ENCODE peak calls at places on chromosomes 12 and 14, in eight cellular contexts. One of them, this sample, is unnamed.

GRCh38 chr14:64026600-64026999 is 173.8 kb downstream of the SYNE2 start:
- DNase-seq in breast epithelium: no peak
- DNase-seq in SK-N-SH: no peak
- DNase-seq in HL-60: no peak
- DNase-seq in sigmoid colon: no peak
- DNase-seq in upper lobe of left lung: no peak
- DNase-seq in GM23338: no peak
- DNase-seq in endothelial cell of umbilical vein: no peak
- DNase-seq in this sample: no peak

GRCh38 chr12:96403870-96404269 is 3.6 kb upstream of the CDK17 start:
- DNase-seq in upper lobe of left lung: no peak
- DNase-seq in GM23338: peak
- DNase-seq in HL-60: no peak
- DNase-seq in sigmoid colon: no peak
- DNase-seq in breast epithelium: no peak
- DNase-seq in SK-N-SH: no peak
- DNase-seq in endothelial cell of umbilical vein: no peak
- DNase-seq in this sample: no peak

GRCh38 chr12:56040151-56040550 is 1.6 kb upstream of the RPS26 start:
- DNase-seq in GM23338: no peak
- DNase-seq in endothelial cell of umbilical vein: no peak
- DNase-seq in sigmoid colon: no peak
- DNase-seq in upper lobe of left lung: no peak
- DNase-seq in SK-N-SH: no peak
- DNase-seq in HL-60: no peak
- DNase-seq in breast epithelium: no peak
- DNase-seq in this sample: no peak

GRCh38 chr12:68286396-68286795 is 33.0 kb upstream of the IL22 start:
- DNase-seq in upper lobe of left lung: no peak
- DNase-seq in breast epithelium: no peak
- DNase-seq in endothelial cell of umbilical vein: no peak
- DNase-seq in sigmoid colon: no peak
- DNase-seq in HL-60: no peak
- DNase-seq in SK-N-SH: no peak
- DNase-seq in GM23338: no peak
- DNase-seq in this sample: no peak

GRCh38 chr12:100058482-100059029 is 73.8 kb upstream of the ANKS1B start:
- DNase-seq in HL-60: no peak
- DNase-seq in upper lobe of left lung: no peak
- DNase-seq in GM23338: no peak
- DNase-seq in breast epithelium: no peak
- DNase-seq in SK-N-SH: peak
- DNase-seq in endothelial cell of umbilical vein: peak
- DNase-seq in sigmoid colon: no peak
- DNase-seq in this sample: no peak

GRCh38 chr14:104979758-104980591 is 1.8 kb upstream of the AHNAK2 start:
- DNase-seq in SK-N-SH: peak
- DNase-seq in sigmoid colon: peak
- DNase-seq in HL-60: no peak
- DNase-seq in upper lobe of left lung: peak
- DNase-seq in GM23338: no peak
- DNase-seq in breast epithelium: peak
- DNase-seq in endothelial cell of umbilical vein: peak
- DNase-seq in this sample: peak

GRCh38 chr14:56036353-56036752 is 81.9 kb upstream of the PELI2 start:
- DNase-seq in HL-60: no peak
- DNase-seq in GM23338: peak
- DNase-seq in upper lobe of left lung: no peak
- DNase-seq in breast epithelium: no peak
- DNase-seq in sigmoid colon: no peak
- DNase-seq in endothelial cell of umbilical vein: no peak
- DNase-seq in SK-N-SH: no peak
- DNase-seq in this sample: no peak

GRCh38 chr12:54021432-54022013 is 6.7 kb upstream of the HOXC6 start:
- DNase-seq in SK-N-SH: no peak
- DNase-seq in breast epithelium: peak
- DNase-seq in upper lobe of left lung: peak
- DNase-seq in HL-60: no peak
- DNase-seq in GM23338: peak
- DNase-seq in sigmoid colon: no peak
- DNase-seq in endothelial cell of umbilical vein: no peak
- DNase-seq in this sample: no peak

GRCh38 chr12:67645571-67645970 is 3.0 kb upstream of the DYRK2 start:
- DNase-seq in upper lobe of left lung: no peak
- DNase-seq in GM23338: no peak
- DNase-seq in HL-60: no peak
- DNase-seq in SK-N-SH: no peak
- DNase-seq in breast epithelium: no peak
- DNase-seq in endothelial cell of umbilical vein: no peak
- DNase-seq in sigmoid colon: no peak
- DNase-seq in this sample: no peak

GRCh38 chr12:114902665-114903393 is 218.9 kb upstream of the TBX3 start:
- DNase-seq in HL-60: no peak
- DNase-seq in endothelial cell of umbilical vein: no peak
- DNase-seq in SK-N-SH: no peak
- DNase-seq in GM23338: no peak
- DNase-seq in breast epithelium: no peak
- DNase-seq in upper lobe of left lung: no peak
- DNase-seq in sigmoid colon: no peak
- DNase-seq in this sample: no peak

GRCh38 chr14:79161576-79161975 is 991.4 kb downstream of the NRXN3 start:
- DNase-seq in endothelial cell of umbilical vein: peak
- DNase-seq in GM23338: peak
- DNase-seq in breast epithelium: no peak
- DNase-seq in HL-60: no peak
- DNase-seq in sigmoid colon: no peak
- DNase-seq in upper lobe of left lung: no peak
- DNase-seq in SK-N-SH: no peak
- DNase-seq in this sample: no peak

GRCh38 chr12:67968316-67968715 is 20.9 kb upstream of the IFNG-AS1 start:
- DNase-seq in HL-60: no peak
- DNase-seq in upper lobe of left lung: no peak
- DNase-seq in endothelial cell of umbilical vein: no peak
- DNase-seq in breast epithelium: no peak
- DNase-seq in GM23338: no peak
- DNase-seq in sigmoid colon: no peak
- DNase-seq in SK-N-SH: no peak
- DNase-seq in this sample: no peak

GRCh38 chr14:74913986-74914573 is 9.0 kb downstream of the RPS6KL1 start:
- DNase-seq in HL-60: peak
- DNase-seq in sigmoid colon: peak
- DNase-seq in upper lobe of left lung: no peak
- DNase-seq in SK-N-SH: peak
- DNase-seq in endothelial cell of umbilical vein: peak
- DNase-seq in GM23338: peak
- DNase-seq in breast epithelium: peak
- DNase-seq in this sample: peak

GRCh38 chr14:52067873-52068740 is 752 bp downstream of the NID2 start:
- DNase-seq in HL-60: no peak
- DNase-seq in upper lobe of left lung: peak
- DNase-seq in breast epithelium: no peak
- DNase-seq in sigmoid colon: peak
- DNase-seq in SK-N-SH: peak
- DNase-seq in GM23338: peak
- DNase-seq in endothelial cell of umbilical vein: peak
- DNase-seq in this sample: no peak

GRCh38 chr12:7369274-7369729 is 65.4 kb downstream of the ACSM4 start:
- DNase-seq in SK-N-SH: peak
- DNase-seq in HL-60: peak
- DNase-seq in upper lobe of left lung: peak
- DNase-seq in sigmoid colon: no peak
- DNase-seq in GM23338: no peak
- DNase-seq in breast epithelium: peak
- DNase-seq in endothelial cell of umbilical vein: no peak
- DNase-seq in this sample: no peak

GRCh38 chr12:124457287-124458219 is 109.9 kb downstream of the NCOR2 start:
- DNase-seq in GM23338: no peak
- DNase-seq in endothelial cell of umbilical vein: no peak
- DNase-seq in breast epithelium: no peak
- DNase-seq in sigmoid colon: peak
- DNase-seq in upper lobe of left lung: peak
- DNase-seq in SK-N-SH: no peak
- DNase-seq in HL-60: peak
- DNase-seq in this sample: peak

GRCh38 chr12:1531654-1532366 is 62.6 kb downstream of the FBXL14 start:
- DNase-seq in SK-N-SH: no peak
- DNase-seq in upper lobe of left lung: peak
- DNase-seq in endothelial cell of umbilical vein: no peak
- DNase-seq in sigmoid colon: no peak
- DNase-seq in HL-60: no peak
- DNase-seq in GM23338: no peak
- DNase-seq in breast epithelium: peak
- DNase-seq in this sample: no peak

GRCh38 chr12:118189761-118190181 is 53.8 kb downstream of the PEBP1 start:
- DNase-seq in upper lobe of left lung: peak
- DNase-seq in breast epithelium: no peak
- DNase-seq in GM23338: peak
- DNase-seq in sigmoid colon: peak
- DNase-seq in HL-60: no peak
- DNase-seq in SK-N-SH: peak
- DNase-seq in endothelial cell of umbilical vein: peak
- DNase-seq in this sample: no peak

GRCh38 chr12:118190266-118190665 is 54.3 kb downstream of the PEBP1 start:
- DNase-seq in breast epithelium: no peak
- DNase-seq in SK-N-SH: peak
- DNase-seq in GM23338: peak
- DNase-seq in upper lobe of left lung: no peak
- DNase-seq in endothelial cell of umbilical vein: peak
- DNase-seq in sigmoid colon: no peak
- DNase-seq in HL-60: no peak
- DNase-seq in this sample: no peak

GRCh38 chr12:118187746-118188390 is 51.9 kb downstream of the PEBP1 start:
- DNase-seq in SK-N-SH: peak
- DNase-seq in sigmoid colon: no peak
- DNase-seq in breast epithelium: no peak
- DNase-seq in HL-60: no peak
- DNase-seq in upper lobe of left lung: no peak
- DNase-seq in endothelial cell of umbilical vein: no peak
- DNase-seq in GM23338: no peak
- DNase-seq in this sample: no peak

GRCh38 chr12:118185602-118186397 is 49.9 kb downstream of the PEBP1 start:
- DNase-seq in upper lobe of left lung: no peak
- DNase-seq in HL-60: no peak
- DNase-seq in GM23338: no peak
- DNase-seq in endothelial cell of umbilical vein: no peak
- DNase-seq in breast epithelium: no peak
- DNase-seq in sigmoid colon: no peak
- DNase-seq in SK-N-SH: no peak
- DNase-seq in this sample: no peak

GRCh38 chr12:118188690-118189371 is 52.9 kb downstream of the PEBP1 start:
- DNase-seq in endothelial cell of umbilical vein: peak
- DNase-seq in breast epithelium: no peak
- DNase-seq in SK-N-SH: peak
- DNase-seq in GM23338: peak
- DNase-seq in sigmoid colon: peak
- DNase-seq in upper lobe of left lung: peak
- DNase-seq in HL-60: no peak
- DNase-seq in this sample: no peak
- TF ChIP-seq POLR2AphosphoS5 in endothelial cell of umbilical vein: no peak
- TF ChIP-seq POLR2AphosphoS5 in breast epithelium: no peak
- TF ChIP-seq POLR2AphosphoS5 in SK-N-SH: peak
- TF ChIP-seq POLR2AphosphoS5 in GM23338: no peak
- TF ChIP-seq POLR2AphosphoS5 in sigmoid colon: no peak
- TF ChIP-seq POLR2AphosphoS5 in upper lobe of left lung: no peak
- TF ChIP-seq POLR2AphosphoS5 in HL-60: no peak
- TF ChIP-seq POLR2AphosphoS5 in this sample: no peak

GRCh38 chr14:89399594-89400068 is 17.4 kb downstream of the FOXN3 start:
- DNase-seq in endothelial cell of umbilical vein: peak
- DNase-seq in sigmoid colon: peak
- DNase-seq in breast epithelium: no peak
- DNase-seq in GM23338: peak
- DNase-seq in upper lobe of left lung: no peak
- DNase-seq in HL-60: no peak
- DNase-seq in SK-N-SH: peak
- DNase-seq in this sample: no peak

GRCh38 chr14:89401241-89401640 is 15.8 kb downstream of the FOXN3 start:
- DNase-seq in breast epithelium: no peak
- DNase-seq in HL-60: no peak
- DNase-seq in upper lobe of left lung: no peak
- DNase-seq in SK-N-SH: no peak
- DNase-seq in sigmoid colon: no peak
- DNase-seq in endothelial cell of umbilical vein: no peak
- DNase-seq in GM23338: no peak
- DNase-seq in this sample: no peak

GRCh38 chr14:89399157-89399556 is 17.9 kb downstream of the FOXN3 start:
- DNase-seq in sigmoid colon: peak
- DNase-seq in endothelial cell of umbilical vein: no peak
- DNase-seq in breast epithelium: no peak
- DNase-seq in upper lobe of left lung: no peak
- DNase-seq in SK-N-SH: no peak
- DNase-seq in GM23338: no peak
- DNase-seq in HL-60: no peak
- DNase-seq in this sample: no peak

GRCh38 chr14:89401783-89402182 is 15.2 kb downstream of the FOXN3 start:
- DNase-seq in GM23338: no peak
- DNase-seq in sigmoid colon: no peak
- DNase-seq in HL-60: no peak
- DNase-seq in SK-N-SH: no peak
- DNase-seq in breast epithelium: no peak
- DNase-seq in endothelial cell of umbilical vein: no peak
- DNase-seq in upper lobe of left lung: no peak
- DNase-seq in this sample: no peak

GRCh38 chr14:89400529-89400928 is 16.5 kb downstream of the FOXN3 start:
- DNase-seq in endothelial cell of umbilical vein: no peak
- DNase-seq in sigmoid colon: no peak
- DNase-seq in upper lobe of left lung: no peak
- DNase-seq in breast epithelium: no peak
- DNase-seq in HL-60: no peak
- DNase-seq in GM23338: no peak
- DNase-seq in SK-N-SH: no peak
- DNase-seq in this sample: no peak
- TF ChIP-seq CTCF in endothelial cell of umbilical vein: no peak
- TF ChIP-seq CTCF in sigmoid colon: no peak
- TF ChIP-seq CTCF in upper lobe of left lung: no peak
- TF ChIP-seq CTCF in breast epithelium: no peak
- TF ChIP-seq CTCF in HL-60: no peak
- TF ChIP-seq CTCF in GM23338: no peak
- TF ChIP-seq CTCF in SK-N-SH: no peak
- TF ChIP-seq CTCF in this sample: no peak

DNA sequence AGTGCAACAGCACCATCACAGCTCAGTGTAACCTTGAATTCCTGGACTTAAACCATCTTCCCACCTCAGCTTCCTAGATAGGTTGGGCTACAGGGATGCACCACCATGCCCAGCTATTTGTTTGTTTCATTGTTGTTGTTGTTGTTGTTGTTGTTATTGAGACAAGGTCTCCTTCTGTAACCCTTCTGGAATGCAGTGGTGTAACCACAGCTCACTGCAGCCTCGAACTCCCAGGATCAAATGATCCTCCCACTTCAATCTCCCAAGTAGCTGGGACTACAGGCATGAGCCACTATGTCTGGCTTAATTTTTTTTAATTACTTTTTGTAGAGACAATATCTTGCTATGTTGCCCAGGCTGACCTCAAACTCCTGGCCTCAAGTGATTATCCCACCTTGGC is 1.2 kb upstream of the NEMP1 start:
- DNase-seq in sigmoid colon: no peak
- DNase-seq in HL-60: no peak
- DNase-seq in GM23338: peak
- DNase-seq in endothelial cell of umbilical vein: no peak
- DNase-seq in SK-N-SH: no peak
- DNase-seq in breast epithelium: no peak
- DNase-seq in upper lobe of left lung: no peak
- DNase-seq in this sample: no peak
- H3K27ac ChIP-seq in sigmoid colon: peak
- H3K27ac ChIP-seq in HL-60: peak
- H3K27ac ChIP-seq in GM23338: no peak
- H3K27ac ChIP-seq in endothelial cell of umbilical vein: no peak
- H3K27ac ChIP-seq in SK-N-SH: no peak
- H3K27ac ChIP-seq in breast epithelium: no peak
- H3K27ac ChIP-seq in upper lobe of left lung: peak
- H3K27ac ChIP-seq in this sample: peak

GRCh38 chr12:121295123-121295745 is 1.3 kb downstream of the CAMKK2 start:
- DNase-seq in HL-60: peak
- DNase-seq in endothelial cell of umbilical vein: peak
- DNase-seq in breast epithelium: no peak
- DNase-seq in GM23338: peak
- DNase-seq in SK-N-SH: peak
- DNase-seq in sigmoid colon: no peak
- DNase-seq in upper lobe of left lung: no peak
- DNase-seq in this sample: no peak
- TF ChIP-seq POLR2AphosphoS5 in HL-60: no peak
- TF ChIP-seq POLR2AphosphoS5 in endothelial cell of umbilical vein: no peak
- TF ChIP-seq POLR2AphosphoS5 in breast epithelium: no peak
- TF ChIP-seq POLR2AphosphoS5 in GM23338: no peak
- TF ChIP-seq POLR2AphosphoS5 in SK-N-SH: no peak
- TF ChIP-seq POLR2AphosphoS5 in sigmoid colon: no peak
- TF ChIP-seq POLR2AphosphoS5 in upper lobe of left lung: no peak
- TF ChIP-seq POLR2AphosphoS5 in this sample: no peak